ENCODE peak calls at places on chromosomes 6 and 20, in five cellular contexts. S, W, Z, P and A are unnamed samples.

GRCh38 chr20:10671221-10671849 is 2.5 kb downstream of the JAG1 start:
- DNase-seq in S (peak), W (peak), Z (peak), P (peak), A (peak)

GRCh38 chr6:158328952-158329351 is 16.7 kb downstream of the TULP4 start:
- DNase-seq in S (no peak), W (no peak), Z (no peak), P (no peak), A (no peak)

GRCh38 chr6:103674790-103675189 is 1184.9 kb downstream of the HACE1 start:
- DNase-seq in S (no peak), W (no peak), Z (no peak), P (no peak), A (no peak)

GRCh38 chr20:2535711-2536561 is 437 bp upstream of the TMC2 start:
- DNase-seq in S (no peak), W (no peak), Z (no peak), P (no peak), A (no peak)

GRCh38 chr20:12207875-12208274 is 290.2 kb downstream of the BTBD3 start:
- DNase-seq in S (peak), W (peak), Z (no peak), P (peak), A (no peak)

GRCh38 chr20:37911838-37912273 is 8.9 kb downstream of the VSTM2L start:
- DNase-seq in S (peak), W (peak), Z (no peak), P (peak), A (no peak)

GRCh38 chr6:90947184-90948064 is 360.6 kb upstream of the MAP3K7 start:
- DNase-seq in S (no peak), W (no peak), Z (no peak), P (no peak), A (no peak)

GRCh38 chr6:16514249-16514648 is 247.0 kb downstream of the ATXN1 start:
- DNase-seq in S (peak), W (peak), Z (peak), P (peak), A (peak)

GRCh38 chr6:145895802-145896201 is 68.4 kb downstream of the SHPRH start:
- DNase-seq in S (peak), W (no peak), Z (no peak), P (no peak), A (no peak)

GRCh38 chr20:54153041-54153327 is 20.8 kb downstream of the CYP24A1 start:
- DNase-seq in S (no peak), W (no peak), Z (no peak), P (no peak), A (no peak)

GRCh38 chr6:166097914-166098522 is 69.6 kb downstream of the TBXT start:
- DNase-seq in S (peak), W (peak), Z (peak), P (peak), A (peak)

GRCh38 chr20:22929661-22930060 is 105.5 kb upstream of the SSTR4 start:
- DNase-seq in S (no peak), W (no peak), Z (no peak), P (no peak), A (no peak)

GRCh38 chr20:8646716-8647115 is 422.2 kb upstream of the PLCB4 start:
- DNase-seq in S (peak), W (no peak), Z (no peak), P (no peak), A (no peak)

GRCh38 chr6:73680289-73680688 is 15.7 kb upstream of the CD109 start:
- DNase-seq in S (no peak), W (peak), Z (no peak), P (no peak), A (no peak)

GRCh38 chr6:167030222-167031072 is 31.2 kb downstream of the CEP43 start:
- DNase-seq in S (no peak), W (no peak), Z (no peak), P (no peak), A (no peak)

GRCh38 chr6:166318649-166319600 is 10.7 kb upstream of the PRR18 start:
- DNase-seq in S (no peak), W (peak), Z (no peak), P (no peak), A (no peak)

GRCh38 chr20:25066386-25066785 is 8.4 kb upstream of the ACSS1 start:
- DNase-seq in S (no peak), W (no peak), Z (no peak), P (no peak), A (no peak)

GRCh38 chr20:14915356-14915755 is 577.9 kb upstream of the FLRT3 start:
- DNase-seq in S (no peak), W (no peak), Z (no peak), P (no peak), A (no peak)

GRCh38 chr6:549901-550300 is 107.0 kb downstream of the HUS1B start:
- DNase-seq in S (no peak), W (no peak), Z (no peak), P (no peak), A (no peak)

GRCh38 chr20:32368930-32369329 is 10.8 kb downstream of the ASXL1 start:
- DNase-seq in S (peak), W (no peak), Z (no peak), P (no peak), A (no peak)

GRCh38 chr6:28124971-28125353 is 553 bp downstream of the ZSCAN16 start:
- DNase-seq in S (no peak), W (no peak), Z (no peak), P (no peak), A (no peak)

GRCh38 chr20:63745424-63745805 is 5.8 kb downstream of the SLC2A4RG start:
- DNase-seq in S (no peak), W (no peak), Z (no peak), P (no peak), A (no peak)

GRCh38 chr6:137927777-137928218 is 60.7 kb downstream of the TNFAIP3 start:
- DNase-seq in S (peak), W (no peak), Z (peak), P (no peak), A (no peak)

GRCh38 chr20:8372819-8373218 is 240.8 kb downstream of the PLCB1 start:
- DNase-seq in S (no peak), W (no peak), Z (no peak), P (no peak), A (no peak)